ENCODE peak calls at places on chromosomes 11 and 22, in six cellular contexts. D is psoas muscle, I is foreskin keratinocyte, W is brain microvascular endothelial cell, E is HepG2, G is lower lobe of right lung. R is an unnamed sample. For H3K27me3, the result is how much of the 10 kb centered on the place peaks cover.

GRCh38 chr11:103322861-103323260 is 213.6 kb downstream of the DYNC2H1 start:
- DNase-seq in D (no peak), I (no peak), W (no peak), E (no peak), G (no peak), R (no peak)

GRCh38 chr11:66478823-66479740 is 1.2 kb upstream of the DPP3 start:
- DNase-seq in D (peak), I (peak), W (peak), E (peak), G (peak), R (peak)

GRCh38 chr11:8287297-8288070 is 23.8 kb upstream of the LMO1 start:
- DNase-seq in D (no peak), I (no peak), W (no peak), E (no peak), G (no peak), R (no peak)

GRCh38 chr22:26398741-26399153 is 30.3 kb upstream of the ASPHD2 start:
- DNase-seq in D (peak), I (peak), W (peak), E (no peak), G (peak), R (peak)

GRCh38 chr11:93736129-93736528 is 5.2 kb downstream of the TAF1D start:
- DNase-seq in D (no peak), I (no peak), W (no peak), E (no peak), G (no peak), R (no peak)

GRCh38 chr22:37561209-37562048 is 1.1 kb downstream of the CDC42EP1 start:
- DNase-seq in D (peak), I (no peak), W (peak), E (peak), G (peak), R (peak)

GRCh38 chr11:10326080-10326964 is 21.4 kb downstream of the ADM start:
- DNase-seq in D (peak), I (no peak), W (no peak), E (peak), G (no peak), R (peak)

GRCh38 chr11:45275823-45276222 is 10.3 kb downstream of the SYT13 start:
- DNase-seq in D (no peak), I (peak), W (no peak), E (no peak), G (no peak), R (no peak)

GRCh38 chr11:95378106-95378505 is 147.1 kb upstream of the SESN3 start:
- DNase-seq in D (no peak), I (no peak), W (no peak), E (no peak), G (no peak), R (no peak)

GRCh38 chr11:27358306-27358705 is 4.7 kb downstream of the CCDC34 start:
- DNase-seq in D (no peak), I (no peak), W (no peak), E (no peak), G (no peak), R (no peak)

GRCh38 chr11:119389611-119390254 is 8.2 kb upstream of the USP2 start:
- DNase-seq in D (no peak), I (no peak), W (no peak), E (no peak), G (no peak), R (no peak)

GRCh38 chr11:44731685-44732411 is 5.1 kb downstream of the TSPAN18 start:
- DNase-seq in D (no peak), I (no peak), W (no peak), E (no peak), G (no peak), R (peak)

GRCh38 chr22:46752286-46752685 is 10.2 kb upstream of the TBC1D22A start:
- DNase-seq in D (peak), I (no peak), W (no peak), E (no peak), G (no peak), R (no peak)

GRCh38 chr11:10529279-10529678 is 11.7 kb downstream of the RNF141 start:
- DNase-seq in D (no peak), I (no peak), W (no peak), E (no peak), G (no peak), R (no peak)

GRCh38 chr22:36761553-36762240 is 14.2 kb downstream of the IFT27 start:
- DNase-seq in D (no peak), I (no peak), W (no peak), E (no peak), G (no peak), R (no peak)

GRCh38 chr22:29152381-29153138 is 53.1 kb upstream of the EMID1 start:
- DNase-seq in D (no peak), I (no peak), W (no peak), E (no peak), G (no peak), R (peak)

GRCh38 chr22:23207786-23208325 is 27.5 kb downstream of the BCR start:
- DNase-seq in D (no peak), I (no peak), W (no peak), E (no peak), G (no peak), R (no peak)

GRCh38 chr22:44682556-44683168 is 19.3 kb upstream of the PRR5 start:
- DNase-seq in D (no peak), I (no peak), W (no peak), E (no peak), G (no peak), R (peak)

GRCh38 chr22:45240810-45241631 is at the start of gene KIAA0930:
- DNase-seq in D (peak), I (no peak), W (peak), E (peak), G (peak), R (peak)

GRCh38 chr11:2210366-2211112 is 38.9 kb upstream of the TH start:
- DNase-seq in D (peak), I (no peak), W (no peak), E (no peak), G (peak), R (no peak)

GRCh38 chr11:2212411-2213251 is 41.0 kb upstream of the TH start:
- DNase-seq in D (peak), I (no peak), W (no peak), E (peak), G (peak), R (no peak)

GRCh38 chr11:2209370-2209801 is 37.8 kb upstream of the TH start:
- DNase-seq in D (no peak), I (no peak), W (no peak), E (no peak), G (no peak), R (no peak)

GRCh38 chr11:2209900-2210321 is 38.3 kb upstream of the TH start:
- DNase-seq in D (peak), I (no peak), W (no peak), E (no peak), G (no peak), R (peak)

GRCh38 chr11:2211113-2211971 is 39.7 kb upstream of the TH start:
- DNase-seq in D (no peak), I (no peak), W (no peak), E (peak), G (no peak), R (no peak)
- H3K27me3 ChIP-seq in D (under half), I (under half), W (under half), E (under half), G (under half), R (under half)

DNA sequence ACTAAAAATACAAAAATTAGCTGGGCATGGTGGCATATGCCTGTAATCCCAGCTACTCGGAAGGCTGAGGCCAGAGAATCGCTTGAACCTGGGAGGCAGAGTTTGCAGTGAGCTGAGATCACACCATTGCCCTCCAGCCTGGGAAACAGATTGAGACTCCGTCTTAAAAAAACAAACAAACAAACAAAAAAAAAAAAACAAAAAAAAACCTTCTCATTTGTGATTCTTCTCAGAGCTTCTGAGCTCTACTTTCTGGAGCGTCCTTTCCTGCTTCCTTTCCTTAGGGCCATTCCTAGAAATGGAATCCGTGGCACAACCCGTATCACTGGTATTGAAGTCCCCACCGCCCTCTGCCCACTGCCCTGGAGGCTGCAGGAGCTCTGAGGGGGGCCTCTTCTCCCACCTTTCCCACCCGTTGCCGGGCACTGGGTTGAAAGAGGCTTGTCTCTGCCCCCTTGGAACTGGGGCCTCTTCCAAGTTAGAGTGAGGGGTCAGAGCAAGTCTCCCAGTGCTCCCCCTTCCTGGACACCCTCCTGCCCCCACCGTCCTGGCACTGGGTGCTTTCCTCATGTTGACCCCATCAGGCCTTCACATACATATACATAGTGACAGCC is 2.0 kb upstream of the SHISA8 start:
- DNase-seq in D (no peak), I (no peak), W (no peak), E (no peak), G (no peak), R (no peak)
- H3K27me3 ChIP-seq in D (under half), I (half or more), W (under half), E (under half), G (half or more), R (under half)

GRCh38 chr11:71999813-72000590 is 1.3 kb downstream of the IL18BP start:
- DNase-seq in D (no peak), I (no peak), W (no peak), E (no peak), G (no peak), R (no peak)
- H3K27me3 ChIP-seq in D (under half), I (under half), W (under half), E (under half), G (under half), R (under half)

GRCh38 chr11:43638717-43639116 is 41.8 kb upstream of the HSD17B12 start:
- DNase-seq in D (no peak), I (no peak), W (no peak), E (no peak), G (no peak), R (no peak)

GRCh38 chr11:43644626-43645299 is 35.8 kb upstream of the HSD17B12 start:
- DNase-seq in D (no peak), I (no peak), W (no peak), E (peak), G (no peak), R (no peak)

GRCh38 chr11:43639920-43640319 is 40.6 kb upstream of the HSD17B12 start:
- DNase-seq in D (no peak), I (no peak), W (no peak), E (no peak), G (no peak), R (no peak)

GRCh38 chr11:43643898-43644625 is 36.5 kb upstream of the HSD17B12 start:
- DNase-seq in D (peak), I (peak), W (peak), E (peak), G (peak), R (peak)

GRCh38 chr11:43639224-43639623 is 41.3 kb upstream of the HSD17B12 start:
- DNase-seq in D (no peak), I (no peak), W (no peak), E (no peak), G (no peak), R (no peak)
- H3K27me3 ChIP-seq in D (under half), I (half or more), W (under half), E (under half), G (under half), R (under half)

DNA sequence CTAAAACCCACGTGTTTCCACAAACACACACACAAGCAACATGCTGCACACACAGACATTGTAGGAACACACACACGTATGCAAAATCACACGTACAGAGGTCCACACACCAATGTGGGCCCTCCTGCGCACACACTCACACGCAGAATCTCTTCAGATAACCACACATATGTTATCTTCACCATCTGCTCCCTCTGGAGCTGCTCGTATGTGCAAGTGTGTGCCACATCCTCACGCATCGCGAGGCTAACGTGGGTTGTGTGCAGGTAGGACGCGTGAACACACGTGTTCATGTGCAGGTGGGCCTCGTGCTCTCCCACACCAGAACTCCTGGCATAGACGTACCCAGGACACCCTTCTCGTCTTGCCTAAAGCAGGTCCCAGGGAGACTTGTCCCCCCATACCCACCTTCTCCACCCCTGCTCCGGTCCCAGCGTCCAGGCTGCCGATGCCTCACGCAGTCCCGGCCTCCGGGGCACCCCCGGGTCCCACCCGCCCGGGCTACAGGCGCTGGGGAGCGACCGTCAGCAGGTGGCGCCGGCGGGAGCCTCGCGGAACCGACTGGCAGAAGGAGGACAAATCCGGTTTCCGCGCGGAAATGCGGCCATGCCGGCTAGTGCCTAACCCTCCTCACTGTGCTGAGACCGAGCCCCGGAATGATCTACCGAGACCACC is 10.3 kb upstream of the IGSF9B start:
- DNase-seq in D (peak), I (no peak), W (no peak), E (no peak), G (no peak), R (peak)
- H3K27me3 ChIP-seq in D (under half), I (under half), W (under half), E (under half), G (under half), R (under half)

GRCh38 chr11:57460017-57460755 is at the start of gene RTN4RL2:
- DNase-seq in D (peak), I (no peak), W (peak), E (peak), G (peak), R (peak)
- H3K27me3 ChIP-seq in D (under half), I (half or more), W (under half), E (under half), G (under half), R (under half)

GRCh38 chr22:33921576-33922181 is 1.4 kb upstream of the LARGE1 start:
- DNase-seq in D (peak), I (peak), W (peak), E (peak), G (peak), R (peak)

GRCh38 chr22:33919591-33920501 is at the start of gene LARGE1:
- DNase-seq in D (peak), I (no peak), W (no peak), E (peak), G (peak), R (peak)

GRCh38 chr22:33922268-33922667 is 2.0 kb upstream of the LARGE1 start:
- DNase-seq in D (peak), I (no peak), W (peak), E (peak), G (no peak), R (peak)

GRCh38 chr22:33923033-33923432 is 2.8 kb upstream of the LARGE1 start:
- DNase-seq in D (no peak), I (no peak), W (no peak), E (no peak), G (no peak), R (no peak)

GRCh38 chr22:33920927-33921575 is 775 bp upstream of the LARGE1 start:
- DNase-seq in D (peak), I (peak), W (peak), E (peak), G (peak), R (peak)
- H3K27me3 ChIP-seq in D (under half), I (under half), W (under half), E (under half), G (under half), R (under half)

R was measured in right cardiac atrium.